ENCODE peak calls at places on chromosomes 2 and 18, in six cellular contexts. L, Y, Q, R, F and M are unnamed samples.

GRCh38 chr2:109110185-109110584 is 18.8 kb upstream of the SH3RF3 start:
- DNase-seq in Q (no peak), Y (no peak), R (no peak), F (no peak), L (no peak), M (no peak)

GRCh38 chr2:153476491-153477095 is 2.0 kb downstream of the RPRM start:
- DNase-seq in F (no peak), Q (no peak), R (no peak), Y (no peak), L (no peak), M (peak; percentile 56)

GRCh38 chr2:236286866-236287545 is 22.8 kb upstream of the ASB18 start:
- DNase-seq in L (peak; percentile 10), Y (no peak), F (no peak), Q (no peak), R (no peak), M (no peak)

GRCh38 chr2:102063360-102063947 is 71.7 kb downstream of the IL1R2 start:
- DNase-seq in Q (no peak), R (no peak), Y (peak; percentile 91), F (peak; percentile 91), L (no peak), M (no peak)

GRCh38 chr18:12943200-12943599 is 4.6 kb upstream of the SEH1L start:
- DNase-seq in Y (no peak), R (no peak), Q (no peak), F (no peak), L (no peak), M (no peak)

GRCh38 chr18:79420033-79420745 is 24.5 kb downstream of the NFATC1 start:
- DNase-seq in Q (no peak), F (no peak), R (no peak), L (no peak), Y (no peak), M (no peak)

GRCh38 chr18:23689616-23690504 is 607 bp downstream of the LAMA3 start:
- DNase-seq in Q (peak; percentile 21), Y (peak; percentile 33), R (no peak), F (peak; percentile 66), L (no peak), M (no peak)

GRCh38 chr2:165952600-165953210 is 871 bp downstream of the TTC21B start:
- DNase-seq in R (no peak), L (no peak), F (no peak), Q (no peak), Y (no peak), M (no peak)

GRCh38 chr2:238601433-238602222 is 174.9 kb downstream of the ASB1 start:
- DNase-seq in R (peak; percentile 46), L (no peak), F (peak; percentile 65), Y (peak; percentile 62), Q (no peak), M (no peak)

GRCh38 chr2:238599549-238600505 is 173.1 kb downstream of the ASB1 start:
- DNase-seq in R (no peak), F (peak; percentile 58), Q (no peak), Y (no peak), L (no peak), M (no peak)

GRCh38 chr2:238603596-238603995 is 176.9 kb downstream of the ASB1 start:
- DNase-seq in F (no peak), Q (no peak), L (no peak), R (no peak), Y (no peak), M (no peak)

GRCh38 chr2:238600506-238601432 is 174.0 kb downstream of the ASB1 start:
- DNase-seq in L (no peak), Q (no peak), Y (no peak), F (peak; percentile 62), R (no peak), M (no peak)

DNA sequence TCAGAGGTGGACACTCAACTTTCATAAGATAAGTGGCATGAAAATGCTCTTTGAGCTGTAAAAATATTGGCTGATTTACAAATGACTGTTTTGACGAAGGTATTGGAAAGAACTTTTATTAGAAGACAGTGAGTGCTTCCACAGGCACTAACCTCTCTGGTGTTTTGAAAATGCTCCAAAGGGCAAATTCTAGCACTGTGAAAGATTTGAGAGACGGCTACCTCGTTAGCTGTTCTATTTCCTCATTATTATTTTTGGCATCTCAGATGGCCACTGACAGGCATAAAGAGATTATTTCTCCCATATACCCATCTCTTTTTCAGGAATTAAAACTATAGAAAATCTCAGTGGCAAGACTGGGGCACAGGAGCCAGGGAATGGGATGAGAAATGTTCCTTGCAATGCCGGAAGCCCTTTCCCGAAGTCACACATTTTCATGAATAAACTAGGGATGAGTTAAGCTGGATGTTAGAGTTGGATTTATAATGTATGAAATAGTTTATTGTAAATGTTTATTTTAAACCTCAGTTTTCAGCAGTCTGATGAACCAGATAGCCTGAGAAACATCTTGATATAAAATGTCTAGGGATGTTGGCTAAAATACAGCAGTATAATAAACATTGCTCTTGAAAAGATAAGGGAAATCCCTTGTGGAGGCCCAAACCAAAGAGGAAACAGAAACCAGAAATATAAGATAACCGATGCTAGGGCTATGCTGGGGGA is 175.7 kb downstream of the ASB1 start:
- DNase-seq in L (no peak), F (no peak), Q (no peak), R (no peak), Y (no peak), M (no peak)
- TF ChIP-seq CTCF in L (no peak), F (no peak), Q (no peak), R (no peak), Y (no peak), M (no peak)

GRCh38 chr2:176827269-176827668 is 385.3 kb upstream of the HNRNPA3 start:
- DNase-seq in F (no peak), Y (no peak), R (no peak), L (no peak), Q (no peak), M (no peak)

GRCh38 chr2:176832086-176832485 is 380.5 kb upstream of the HNRNPA3 start:
- DNase-seq in L (no peak), F (no peak), Y (no peak), R (no peak), Q (no peak), M (no peak)

GRCh38 chr2:176826356-176826755 is 386.2 kb upstream of the HNRNPA3 start:
- DNase-seq in Y (no peak), R (no peak), L (no peak), Q (no peak), F (no peak), M (no peak)

GRCh38 chr2:176830362-176830761 is 382.2 kb upstream of the HNRNPA3 start:
- DNase-seq in L (no peak), Y (no peak), Q (peak; percentile 3), R (no peak), F (no peak), M (no peak)
- TF ChIP-seq CTCF in L (peak; percentile 38), Y (no peak), Q (peak; percentile 15), R (no peak), F (no peak), M (peak; percentile 5)

GRCh38 chr2:231683907-231684306 is 24.4 kb upstream of the PTMA start:
- DNase-seq in Y (no peak), L (no peak), Q (no peak), R (no peak), F (no peak), M (no peak)

GRCh38 chr2:231686192-231687100 is 21.9 kb upstream of the PTMA start:
- DNase-seq in F (no peak), L (no peak), Q (no peak), R (no peak), Y (no peak), M (no peak)

GRCh38 chr2:231687133-231687852 is 21.0 kb upstream of the PTMA start:
- DNase-seq in L (no peak), R (no peak), Q (peak; percentile 76), F (no peak), Y (peak; percentile 77), M (no peak)

GRCh38 chr2:231684314-231685223 is 23.8 kb upstream of the PTMA start:
- DNase-seq in L (no peak), F (no peak), Y (no peak), R (no peak), Q (no peak), M (no peak)

DNA sequence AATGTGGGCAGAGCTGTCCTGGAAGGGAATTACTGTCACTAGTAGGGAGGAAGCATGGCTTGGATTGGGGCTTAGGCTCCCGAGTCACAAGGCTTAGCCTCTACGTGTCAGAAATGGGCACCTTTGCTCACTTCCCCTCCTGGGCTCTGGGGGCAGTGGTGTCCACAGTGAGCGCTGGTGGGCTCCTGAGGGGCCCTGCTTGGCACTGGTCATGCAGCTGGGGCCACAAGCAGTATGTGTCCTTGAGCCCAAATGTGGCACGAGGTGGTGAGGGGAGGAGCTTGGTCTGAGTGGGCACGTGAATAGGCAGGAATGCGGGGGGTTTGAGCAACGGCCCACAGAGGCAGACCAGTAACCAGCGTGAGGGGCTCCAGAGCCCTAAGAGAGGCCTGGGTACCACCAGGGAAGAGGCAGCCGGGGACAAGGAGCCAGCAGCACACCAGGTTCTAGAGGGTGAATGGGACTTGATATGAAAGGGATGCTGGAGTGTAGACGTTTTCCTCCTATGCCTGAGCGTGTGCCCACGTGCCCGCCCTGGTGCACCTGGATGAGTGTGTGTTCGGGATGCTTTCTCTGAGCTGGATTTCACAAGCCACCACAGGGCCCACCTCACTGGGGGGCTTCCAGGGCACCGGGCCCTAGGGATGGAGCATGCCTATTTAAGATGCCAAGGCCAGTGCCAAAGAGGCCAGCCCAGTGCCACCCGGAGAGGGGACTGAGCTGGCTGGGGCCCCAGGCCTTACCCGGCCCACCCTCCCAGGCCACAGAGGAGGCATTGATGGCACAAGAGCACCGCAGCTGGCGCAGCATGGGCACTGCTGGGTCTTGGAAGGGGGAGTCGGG is 22.8 kb upstream of the PTMA start:
- DNase-seq in Y (no peak), L (no peak), Q (no peak), R (no peak), F (no peak), M (no peak)
- TF ChIP-seq CTCF in Y (no peak), L (peak; percentile 35), Q (peak; percentile 31), R (peak; percentile 30), F (no peak), M (peak; percentile 48)

DNA sequence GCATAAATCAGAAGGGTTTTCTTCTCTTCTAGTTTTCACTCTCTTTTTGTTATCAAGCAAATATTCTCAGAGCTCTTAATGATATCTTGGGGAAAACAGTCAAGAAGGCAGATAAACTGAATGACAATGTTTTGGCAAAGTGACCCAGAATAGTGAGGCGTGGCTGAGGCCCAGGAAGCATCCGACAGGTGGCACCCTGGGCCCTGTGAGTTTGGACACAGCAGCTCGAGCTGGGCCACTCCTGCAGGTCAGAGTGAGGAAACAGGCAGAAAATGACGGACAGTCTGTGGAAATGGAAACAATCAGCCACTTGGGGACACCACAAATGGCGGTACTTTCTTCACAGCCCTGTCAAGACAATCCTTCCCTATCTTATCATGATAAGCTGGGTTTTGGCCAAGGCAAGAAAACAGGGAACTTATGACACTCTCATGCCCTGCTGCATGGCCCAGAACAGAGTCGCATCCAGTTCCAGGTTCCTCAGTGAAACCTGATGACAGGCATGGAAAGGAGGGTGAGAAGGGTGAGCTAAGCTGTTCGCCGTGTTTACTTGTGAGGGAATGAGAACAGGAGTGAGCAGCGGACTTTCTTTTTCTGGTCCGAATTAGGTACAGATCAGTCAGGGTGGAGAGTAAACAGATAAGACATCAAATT is 32.1 kb downstream of the MRPL44 start:
- DNase-seq in Y (peak; percentile 42), F (no peak), R (no peak), Q (no peak), L (no peak), M (no peak)
- TF ChIP-seq CTCF in Y (no peak), F (no peak), R (no peak), Q (peak; percentile 14), L (no peak), M (no peak)